ENCODE peak calls at places on chromosomes 7 and 10, in ten cellular contexts. One of them, this sample, is unnamed.

GRCh38 chr10:60919551-60919950 is 24.4 kb downstream of the RHOBTB1 start:
- DNase-seq in IMR-90: no peak
- DNase-seq in breast epithelium: no peak
- DNase-seq in prostate gland: no peak
- DNase-seq in Peyer's patch: no peak
- DNase-seq in right lobe of liver: no peak
- DNase-seq in thyroid gland: no peak
- DNase-seq in upper lobe of left lung: no peak
- DNase-seq in transverse colon: no peak
- DNase-seq in suprapubic skin: no peak
- DNase-seq in this sample: no peak

GRCh38 chr10:31001740-31002139 is 29.9 kb downstream of the ZNF438 start:
- DNase-seq in IMR-90: no peak
- DNase-seq in breast epithelium: no peak
- DNase-seq in prostate gland: no peak
- DNase-seq in Peyer's patch: no peak
- DNase-seq in right lobe of liver: no peak
- DNase-seq in thyroid gland: no peak
- DNase-seq in upper lobe of left lung: no peak
- DNase-seq in transverse colon: no peak
- DNase-seq in suprapubic skin: no peak
- DNase-seq in this sample: no peak

GRCh38 chr7:5225616-5226290 is 35.7 kb downstream of the WIPI2 start:
- DNase-seq in IMR-90: no peak
- DNase-seq in breast epithelium: no peak
- DNase-seq in prostate gland: no peak
- DNase-seq in Peyer's patch: peak; percentile 37
- DNase-seq in right lobe of liver: peak; percentile 38
- DNase-seq in thyroid gland: no peak
- DNase-seq in upper lobe of left lung: peak; percentile 42
- DNase-seq in transverse colon: no peak
- DNase-seq in suprapubic skin: no peak
- DNase-seq in this sample: no peak

GRCh38 chr7:110918949-110919548 is 171.9 kb upstream of the LRRN3 start:
- DNase-seq in IMR-90: no peak
- DNase-seq in breast epithelium: no peak
- DNase-seq in prostate gland: no peak
- DNase-seq in Peyer's patch: no peak
- DNase-seq in right lobe of liver: no peak
- DNase-seq in thyroid gland: no peak
- DNase-seq in upper lobe of left lung: no peak
- DNase-seq in transverse colon: no peak
- DNase-seq in suprapubic skin: no peak
- DNase-seq in this sample: no peak

GRCh38 chr10:120423350-120424197 is 33.5 kb upstream of the PLPP4 start:
- DNase-seq in IMR-90: peak; percentile 13
- DNase-seq in breast epithelium: no peak
- DNase-seq in prostate gland: peak; percentile 23
- DNase-seq in Peyer's patch: no peak
- DNase-seq in right lobe of liver: no peak
- DNase-seq in thyroid gland: peak; percentile 54
- DNase-seq in upper lobe of left lung: no peak
- DNase-seq in transverse colon: peak; percentile 38
- DNase-seq in suprapubic skin: no peak
- DNase-seq in this sample: peak; percentile 75

GRCh38 chr7:42156541-42156865 is 80.5 kb downstream of the GLI3 start:
- DNase-seq in IMR-90: no peak
- DNase-seq in breast epithelium: peak; percentile 57
- DNase-seq in prostate gland: peak; percentile 9
- DNase-seq in Peyer's patch: no peak
- DNase-seq in right lobe of liver: no peak
- DNase-seq in thyroid gland: peak; percentile 49
- DNase-seq in upper lobe of left lung: no peak
- DNase-seq in transverse colon: no peak
- DNase-seq in suprapubic skin: no peak
- DNase-seq in this sample: no peak

GRCh38 chr7:151876899-151877777 is at the start of gene PRKAG2:
- DNase-seq in IMR-90: no peak
- DNase-seq in breast epithelium: no peak
- DNase-seq in prostate gland: peak; percentile 73
- DNase-seq in Peyer's patch: peak; percentile 80
- DNase-seq in right lobe of liver: peak; percentile 89
- DNase-seq in thyroid gland: peak; percentile 75
- DNase-seq in upper lobe of left lung: peak; percentile 95
- DNase-seq in transverse colon: peak; percentile 75
- DNase-seq in suprapubic skin: peak; percentile 93
- DNase-seq in this sample: peak; percentile 62

GRCh38 chr10:6014241-6014761 is 37.0 kb upstream of the IL15RA start:
- DNase-seq in IMR-90: peak; percentile 42
- DNase-seq in breast epithelium: peak; percentile 35
- DNase-seq in prostate gland: peak; percentile 26
- DNase-seq in Peyer's patch: no peak
- DNase-seq in right lobe of liver: no peak
- DNase-seq in thyroid gland: peak; percentile 57
- DNase-seq in upper lobe of left lung: no peak
- DNase-seq in transverse colon: peak; percentile 68
- DNase-seq in suprapubic skin: no peak
- DNase-seq in this sample: peak; percentile 82

GRCh38 chr7:94873239-94873638 is 34.2 kb upstream of the PPP1R9A start:
- DNase-seq in IMR-90: no peak
- DNase-seq in breast epithelium: no peak
- DNase-seq in prostate gland: no peak
- DNase-seq in Peyer's patch: no peak
- DNase-seq in right lobe of liver: no peak
- DNase-seq in thyroid gland: no peak
- DNase-seq in upper lobe of left lung: no peak
- DNase-seq in transverse colon: no peak
- DNase-seq in suprapubic skin: no peak
- DNase-seq in this sample: no peak

GRCh38 chr7:94875221-94875620 is 32.2 kb upstream of the PPP1R9A start:
- DNase-seq in IMR-90: no peak
- DNase-seq in breast epithelium: no peak
- DNase-seq in prostate gland: no peak
- DNase-seq in Peyer's patch: no peak
- DNase-seq in right lobe of liver: no peak
- DNase-seq in thyroid gland: no peak
- DNase-seq in upper lobe of left lung: no peak
- DNase-seq in transverse colon: no peak
- DNase-seq in suprapubic skin: no peak
- DNase-seq in this sample: no peak

GRCh38 chr7:94882891-94883290 is 24.5 kb upstream of the PPP1R9A start:
- DNase-seq in IMR-90: no peak
- DNase-seq in breast epithelium: no peak
- DNase-seq in prostate gland: no peak
- DNase-seq in Peyer's patch: no peak
- DNase-seq in right lobe of liver: no peak
- DNase-seq in thyroid gland: no peak
- DNase-seq in upper lobe of left lung: no peak
- DNase-seq in transverse colon: no peak
- DNase-seq in suprapubic skin: no peak
- DNase-seq in this sample: no peak

GRCh38 chr7:94874036-94874745 is 33.2 kb upstream of the PPP1R9A start:
- DNase-seq in IMR-90: no peak
- DNase-seq in breast epithelium: no peak
- DNase-seq in prostate gland: no peak
- DNase-seq in Peyer's patch: no peak
- DNase-seq in right lobe of liver: no peak
- DNase-seq in thyroid gland: no peak
- DNase-seq in upper lobe of left lung: no peak
- DNase-seq in transverse colon: no peak
- DNase-seq in suprapubic skin: no peak
- DNase-seq in this sample: no peak

DNA sequence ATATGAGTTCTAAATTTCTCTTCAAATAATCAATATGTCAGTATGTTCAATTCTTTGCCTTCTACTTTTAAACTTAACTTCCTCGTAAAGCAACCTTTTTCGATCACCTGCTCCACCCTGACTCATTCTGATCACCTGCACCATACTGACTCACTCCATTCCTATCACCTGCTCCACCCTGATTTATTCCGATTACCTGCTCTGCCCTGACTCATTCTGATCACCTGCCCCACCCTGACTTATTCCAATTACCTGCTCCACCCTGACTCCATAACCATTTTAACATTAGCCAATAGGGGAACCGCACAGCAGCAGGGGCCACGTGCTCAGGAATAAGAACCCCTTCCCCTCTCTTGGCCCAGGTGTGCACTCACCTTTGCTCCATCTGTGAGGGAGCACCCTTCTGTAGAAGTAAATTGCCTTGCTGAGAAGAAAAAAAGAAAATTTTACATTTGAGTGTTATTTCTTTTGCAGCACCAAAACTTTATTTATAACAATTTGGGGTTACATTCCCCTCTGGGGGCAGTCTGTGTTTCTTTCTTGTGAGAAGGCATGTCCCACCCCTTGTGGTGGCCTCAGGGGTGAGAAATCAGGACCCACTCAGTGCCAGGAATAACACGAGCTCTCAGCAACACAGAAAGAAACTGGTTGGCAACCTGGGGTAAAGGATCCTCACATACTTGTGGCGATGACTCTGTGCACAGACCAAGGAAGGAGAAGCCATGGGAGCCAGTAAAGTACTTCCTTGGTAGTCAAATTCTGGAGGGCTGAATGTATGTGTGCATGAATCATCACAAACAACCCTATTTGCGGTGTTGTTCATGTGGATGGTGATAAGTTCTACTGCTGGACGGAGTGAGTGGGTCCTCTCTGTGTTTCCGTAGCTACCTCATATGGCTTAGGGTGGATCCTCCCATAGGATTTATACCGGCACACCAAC is 29.4 kb upstream of the PPP1R9A start:
- DNase-seq in IMR-90: no peak
- DNase-seq in breast epithelium: no peak
- DNase-seq in prostate gland: no peak
- DNase-seq in Peyer's patch: no peak
- DNase-seq in right lobe of liver: no peak
- DNase-seq in thyroid gland: no peak
- DNase-seq in upper lobe of left lung: no peak
- DNase-seq in transverse colon: no peak
- DNase-seq in suprapubic skin: no peak
- DNase-seq in this sample: no peak
- H3K9me3 ChIP-seq in IMR-90: peaks cover 3% of the 10 kb centered on the region
- H3K9me3 ChIP-seq in breast epithelium: peaks cover 8% of the 10 kb centered on the region
- H3K9me3 ChIP-seq in prostate gland: no peaks in the 10 kb centered on the region
- H3K9me3 ChIP-seq in Peyer's patch: no peaks in the 10 kb centered on the region
- H3K9me3 ChIP-seq in right lobe of liver: no peaks in the 10 kb centered on the region
- H3K9me3 ChIP-seq in thyroid gland: no peaks in the 10 kb centered on the region
- H3K9me3 ChIP-seq in upper lobe of left lung: no peaks in the 10 kb centered on the region
- H3K9me3 ChIP-seq in transverse colon: peaks cover 4% of the 10 kb centered on the region
- H3K9me3 ChIP-seq in suprapubic skin: peaks cover 6% of the 10 kb centered on the region
- H3K9me3 ChIP-seq in this sample: no peaks in the 10 kb centered on the region

GRCh38 chr10:18345308-18345707 is 205.1 kb downstream of the CACNB2 start:
- DNase-seq in IMR-90: no peak
- DNase-seq in breast epithelium: no peak
- DNase-seq in prostate gland: no peak
- DNase-seq in Peyer's patch: no peak
- DNase-seq in right lobe of liver: no peak
- DNase-seq in thyroid gland: no peak
- DNase-seq in upper lobe of left lung: no peak
- DNase-seq in transverse colon: no peak
- DNase-seq in suprapubic skin: no peak
- DNase-seq in this sample: no peak

GRCh38 chr10:18340496-18341051 is 200.3 kb downstream of the CACNB2 start:
- DNase-seq in IMR-90: peak; percentile 45
- DNase-seq in breast epithelium: no peak
- DNase-seq in prostate gland: no peak
- DNase-seq in Peyer's patch: no peak
- DNase-seq in right lobe of liver: no peak
- DNase-seq in thyroid gland: peak; percentile 32
- DNase-seq in upper lobe of left lung: no peak
- DNase-seq in transverse colon: no peak
- DNase-seq in suprapubic skin: no peak
- DNase-seq in this sample: peak; percentile 32

GRCh38 chr10:18343573-18343972 is 203.3 kb downstream of the CACNB2 start:
- DNase-seq in IMR-90: no peak
- DNase-seq in breast epithelium: no peak
- DNase-seq in prostate gland: no peak
- DNase-seq in Peyer's patch: no peak
- DNase-seq in right lobe of liver: no peak
- DNase-seq in thyroid gland: no peak
- DNase-seq in upper lobe of left lung: no peak
- DNase-seq in transverse colon: no peak
- DNase-seq in suprapubic skin: no peak
- DNase-seq in this sample: no peak

DNA sequence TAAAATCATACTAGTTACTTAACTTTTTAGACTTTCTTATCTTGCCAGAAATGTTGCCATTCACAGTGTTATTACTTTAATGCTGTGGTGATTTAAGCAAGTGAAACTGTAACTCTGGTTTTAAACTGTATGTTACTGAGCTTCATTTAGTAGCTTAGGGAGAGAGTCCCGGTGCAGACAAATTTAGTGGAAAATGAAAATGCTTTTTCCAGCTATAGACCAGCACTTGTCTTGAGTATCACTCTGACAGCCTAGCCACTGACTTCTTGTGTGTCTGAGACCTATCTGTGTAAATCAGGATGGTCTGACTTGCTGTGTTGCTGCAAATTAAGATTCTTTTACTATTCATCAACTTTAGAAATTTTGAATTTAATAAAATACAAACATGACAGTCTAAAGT is 200.8 kb downstream of the CACNB2 start:
- DNase-seq in IMR-90: no peak
- DNase-seq in breast epithelium: no peak
- DNase-seq in prostate gland: no peak
- DNase-seq in Peyer's patch: no peak
- DNase-seq in right lobe of liver: no peak
- DNase-seq in thyroid gland: no peak
- DNase-seq in upper lobe of left lung: no peak
- DNase-seq in transverse colon: no peak
- DNase-seq in suprapubic skin: no peak
- DNase-seq in this sample: no peak
- TF ChIP-seq POLR2A in IMR-90: no peak
- TF ChIP-seq POLR2A in breast epithelium: no peak
- TF ChIP-seq POLR2A in prostate gland: no peak
- TF ChIP-seq POLR2A in Peyer's patch: no peak
- TF ChIP-seq POLR2A in right lobe of liver: no peak
- TF ChIP-seq POLR2A in thyroid gland: no peak
- TF ChIP-seq POLR2A in upper lobe of left lung: no peak
- TF ChIP-seq POLR2A in transverse colon: no peak
- TF ChIP-seq POLR2A in suprapubic skin: no peak
- TF ChIP-seq POLR2A in this sample: no peak

GRCh38 chr7:19302731-19303130 is 157.5 kb upstream of the FERD3L start:
- DNase-seq in IMR-90: no peak
- DNase-seq in breast epithelium: no peak
- DNase-seq in prostate gland: no peak
- DNase-seq in Peyer's patch: no peak
- DNase-seq in right lobe of liver: no peak
- DNase-seq in thyroid gland: no peak
- DNase-seq in upper lobe of left lung: no peak
- DNase-seq in transverse colon: no peak
- DNase-seq in suprapubic skin: no peak
- DNase-seq in this sample: no peak
- H3K9me3 ChIP-seq in IMR-90: no peaks in the 10 kb centered on the region
- H3K9me3 ChIP-seq in breast epithelium: no peaks in the 10 kb centered on the region
- H3K9me3 ChIP-seq in prostate gland: no peaks in the 10 kb centered on the region
- H3K9me3 ChIP-seq in Peyer's patch: no peaks in the 10 kb centered on the region
- H3K9me3 ChIP-seq in right lobe of liver: no peaks in the 10 kb centered on the region
- H3K9me3 ChIP-seq in thyroid gland: no peaks in the 10 kb centered on the region
- H3K9me3 ChIP-seq in upper lobe of left lung: no peaks in the 10 kb centered on the region
- H3K9me3 ChIP-seq in transverse colon: no peaks in the 10 kb centered on the region
- H3K9me3 ChIP-seq in suprapubic skin: no peaks in the 10 kb centered on the region
- H3K9me3 ChIP-seq in this sample: no peaks in the 10 kb centered on the region

GRCh38 chr10:22444219-22444788 is 99.0 kb downstream of the SPAG6 start:
- DNase-seq in IMR-90: no peak
- DNase-seq in breast epithelium: no peak
- DNase-seq in prostate gland: no peak
- DNase-seq in Peyer's patch: no peak
- DNase-seq in right lobe of liver: no peak
- DNase-seq in thyroid gland: no peak
- DNase-seq in upper lobe of left lung: no peak
- DNase-seq in transverse colon: no peak
- DNase-seq in suprapubic skin: no peak
- DNase-seq in this sample: no peak

GRCh38 chr10:22443200-22443881 is 98.0 kb downstream of the SPAG6 start:
- DNase-seq in IMR-90: no peak
- DNase-seq in breast epithelium: no peak
- DNase-seq in prostate gland: no peak
- DNase-seq in Peyer's patch: no peak
- DNase-seq in right lobe of liver: no peak
- DNase-seq in thyroid gland: no peak
- DNase-seq in upper lobe of left lung: no peak
- DNase-seq in transverse colon: no peak
- DNase-seq in suprapubic skin: no peak
- DNase-seq in this sample: no peak

GRCh38 chr10:22447068-22447467 is 101.8 kb downstream of the SPAG6 start:
- DNase-seq in IMR-90: no peak
- DNase-seq in breast epithelium: no peak
- DNase-seq in prostate gland: no peak
- DNase-seq in Peyer's patch: no peak
- DNase-seq in right lobe of liver: no peak
- DNase-seq in thyroid gland: no peak
- DNase-seq in upper lobe of left lung: no peak
- DNase-seq in transverse colon: no peak
- DNase-seq in suprapubic skin: no peak
- DNase-seq in this sample: no peak

GRCh38 chr10:22442468-22442867 is 97.2 kb downstream of the SPAG6 start:
- DNase-seq in IMR-90: no peak
- DNase-seq in breast epithelium: no peak
- DNase-seq in prostate gland: no peak
- DNase-seq in Peyer's patch: no peak
- DNase-seq in right lobe of liver: no peak
- DNase-seq in thyroid gland: no peak
- DNase-seq in upper lobe of left lung: no peak
- DNase-seq in transverse colon: no peak
- DNase-seq in suprapubic skin: no peak
- DNase-seq in this sample: no peak

DNA sequence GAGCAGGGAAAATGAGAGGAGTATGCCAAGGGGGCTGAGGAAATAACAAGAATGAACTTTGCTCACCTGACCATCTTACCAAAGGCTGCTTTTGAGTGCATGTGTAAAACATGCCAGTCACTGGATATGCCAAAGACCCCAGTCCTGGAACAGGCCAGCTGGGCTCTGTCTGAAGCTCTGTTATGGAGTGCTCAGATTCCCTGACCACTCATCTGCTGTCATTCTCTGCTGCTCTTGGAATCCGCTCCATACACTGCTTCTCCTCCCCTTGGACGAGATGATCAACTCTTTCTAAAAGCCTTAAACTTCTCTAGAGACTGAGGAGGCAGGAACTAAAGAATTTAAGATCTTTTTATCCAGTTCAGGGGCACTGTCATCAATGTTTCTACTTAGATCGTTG is 100.2 kb downstream of the SPAG6 start:
- DNase-seq in IMR-90: no peak
- DNase-seq in breast epithelium: no peak
- DNase-seq in prostate gland: no peak
- DNase-seq in Peyer's patch: no peak
- DNase-seq in right lobe of liver: no peak
- DNase-seq in thyroid gland: no peak
- DNase-seq in upper lobe of left lung: no peak
- DNase-seq in transverse colon: no peak
- DNase-seq in suprapubic skin: no peak
- DNase-seq in this sample: no peak
- TF ChIP-seq POLR2A in IMR-90: no peak
- TF ChIP-seq POLR2A in breast epithelium: no peak
- TF ChIP-seq POLR2A in prostate gland: no peak
- TF ChIP-seq POLR2A in Peyer's patch: no peak
- TF ChIP-seq POLR2A in right lobe of liver: no peak
- TF ChIP-seq POLR2A in thyroid gland: no peak
- TF ChIP-seq POLR2A in upper lobe of left lung: no peak
- TF ChIP-seq POLR2A in transverse colon: no peak
- TF ChIP-seq POLR2A in suprapubic skin: no peak
- TF ChIP-seq POLR2A in this sample: no peak

This sample was measured in testis.